ENCODE peak calls at places on chromosome 9, in five cellular contexts. F is AG04450, T is Karpas-422, M is breast epithelium, Y is neuronal stem cell. I is an unnamed sample.
A peak's percentile ranks its signal among the peaks of the same experiment; 100 is the strongest.

GRCh38 chr9:126226991-126227937 is 99.4 kb upstream of the MVB12B start:
- DNase-seq in F (no peak), T (no peak), M (no peak), Y (no peak), I (no peak)

GRCh38 chr9:69876981-69877380 is 56.4 kb downstream of the CFAP95 start:
- DNase-seq in F (no peak), T (no peak), M (no peak), Y (no peak), I (no peak)

GRCh38 chr9:127050581-127050980 is 71.9 kb downstream of the ANGPTL2 start:
- DNase-seq in F (no peak), T (no peak), M (no peak), Y (no peak), I (no peak)

GRCh38 chr9:114231218-114232090 is 76.1 kb downstream of the COL27A1 start:
- DNase-seq in F (no peak), T (no peak), M (no peak), Y (no peak), I (no peak)

GRCh38 chr9:98236881-98237487 is 18.5 kb downstream of the TBC1D2 start:
- DNase-seq in F (no peak), T (no peak), M (no peak), Y (no peak), I (peak; percentile 90)

GRCh38 chr9:108162664-108163063 is 673.1 kb upstream of the KLF4 start:
- DNase-seq in F (peak; percentile 26), T (no peak), M (no peak), Y (no peak), I (no peak)

GRCh38 chr9:137788561-137789294 is 88.9 kb upstream of the CACNA1B start:
- DNase-seq in F (no peak), T (no peak), M (no peak), Y (no peak), I (peak; percentile 97)

GRCh38 chr9:22529426-22530199 is 83.0 kb downstream of the DMRTA1 start:
- DNase-seq in F (no peak), T (peak; percentile 60), M (no peak), Y (no peak), I (no peak)

GRCh38 chr9:1938675-1939170 is 76.4 kb upstream of the SMARCA2 start:
- DNase-seq in F (no peak), T (no peak), M (no peak), Y (no peak), I (no peak)

GRCh38 chr9:133242241-133242640 is 32.8 kb downstream of the ABO start:
- DNase-seq in F (no peak), T (no peak), M (no peak), Y (no peak), I (no peak)

GRCh38 chr9:89750117-89750551 is 145.3 kb downstream of the GADD45G start:
- DNase-seq in F (no peak), T (no peak), M (no peak), Y (peak; percentile 26), I (no peak)

GRCh38 chr9:121326924-121327613 is 43.0 kb downstream of the STOM start:
- DNase-seq in F (no peak), T (no peak), M (no peak), Y (no peak), I (peak; percentile 32)

GRCh38 chr9:121599186-121599871 is 52.1 kb upstream of the DAB2IP start:
- DNase-seq in F (no peak), T (no peak), M (peak; percentile 83), Y (peak; percentile 84), I (no peak)

GRCh38 chr9:15182003-15182695 is 124.9 kb downstream of the TTC39B start:
- DNase-seq in F (no peak), T (no peak), M (no peak), Y (peak; percentile 12), I (no peak)

GRCh38 chr9:20579544-20580309 is 42.6 kb downstream of the MLLT3 start:
- DNase-seq in F (no peak), T (no peak), M (no peak), Y (no peak), I (peak; percentile 42)

GRCh38 chr9:137459147-137459600 is at the start of gene NSMF:
- DNase-seq in F (peak; percentile 47), T (peak; percentile 97), M (peak; percentile 92), Y (peak; percentile 92), I (peak; percentile 94)

GRCh38 chr9:86721843-86722705 is 225.2 kb downstream of the GAS1 start:
- DNase-seq in F (peak; percentile 74), T (no peak), M (peak; percentile 64), Y (no peak), I (peak; percentile 29)

GRCh38 chr9:77883133-77883532 is 148.5 kb downstream of the GNAQ start:
- DNase-seq in F (no peak), T (no peak), M (no peak), Y (no peak), I (no peak)

GRCh38 chr9:116151199-116151598 is 2.4 kb upstream of the PAPPA start:
- DNase-seq in F (no peak), T (no peak), M (no peak), Y (no peak), I (no peak)

GRCh38 chr9:550267-550790 is 291.2 kb upstream of the DMRT1 start:
- DNase-seq in F (no peak), T (no peak), M (no peak), Y (no peak), I (peak; percentile 41)

GRCh38 chr9:74755355-74755754 is 132.4 kb downstream of the TRPM6 start:
- DNase-seq in F (no peak), T (no peak), M (no peak), Y (no peak), I (no peak)

GRCh38 chr9:91818226-91818587 is 131.8 kb downstream of the ROR2 start:
- DNase-seq in F (no peak), T (no peak), M (no peak), Y (no peak), I (no peak)

GRCh38 chr9:131809941-131810344 is 70.1 kb upstream of the RAPGEF1 start:
- DNase-seq in F (peak; percentile 29), T (no peak), M (no peak), Y (no peak), I (no peak)

GRCh38 chr9:90966475-90967150 is 165.0 kb downstream of the SYK start:
- DNase-seq in F (no peak), T (no peak), M (no peak), Y (no peak), I (no peak)

GRCh38 chr9:613771-614347 is 227.6 kb upstream of the DMRT1 start:
- DNase-seq in F (peak; percentile 83), T (peak; percentile 77), M (peak; percentile 81), Y (peak; percentile 68), I (peak; percentile 63)

GRCh38 chr9:124273428-124274153 is 15.8 kb downstream of the NEK6 start:
- DNase-seq in F (no peak), T (no peak), M (no peak), Y (no peak), I (no peak)

GRCh38 chr9:91360551-91361293 is 996 bp downstream of the AUH start:
- DNase-seq in F (no peak), T (peak; percentile 62), M (no peak), Y (peak; percentile 15), I (peak; percentile 34)

GRCh38 chr9:109843651-109844050 is 63.7 kb downstream of the PALM2AKAP2 start:
- DNase-seq in F (no peak), T (no peak), M (peak; percentile 63), Y (no peak), I (no peak)

GRCh38 chr9:27460225-27461023 is 63.7 kb upstream of the IFNK start:
- DNase-seq in F (no peak), T (peak; percentile 62), M (no peak), Y (no peak), I (peak; percentile 67)

GRCh38 chr9:130138791-130139190 is 33.4 kb upstream of the NCS1 start:
- DNase-seq in F (peak; percentile 89), T (no peak), M (peak; percentile 76), Y (no peak), I (no peak)

GRCh38 chr9:3863114-3863528 is 337.3 kb upstream of the RFX3 start:
- DNase-seq in F (no peak), T (no peak), M (no peak), Y (no peak), I (no peak)

GRCh38 chr9:14749738-14750137 is 27.2 kb upstream of the CER1 start:
- DNase-seq in F (no peak), T (no peak), M (no peak), Y (no peak), I (no peak)

GRCh38 chr9:16138961-16139441 is 586.2 kb downstream of the CCDC171 start:
- DNase-seq in F (peak; percentile 51), T (no peak), M (peak; percentile 29), Y (no peak), I (no peak)

GRCh38 chr9:91426123-91426745 is 2.6 kb upstream of the NFIL3 start:
- DNase-seq in F (no peak), T (peak; percentile 73), M (no peak), Y (no peak), I (peak; percentile 74)

GRCh38 chr9:134276463-134277245 is 49.6 kb upstream of the RXRA start:
- DNase-seq in F (no peak), T (peak; percentile 71), M (no peak), Y (no peak), I (no peak)

GRCh38 chr9:113548221-113549041 is 84.9 kb downstream of the RGS3 start:
- DNase-seq in F (no peak), T (no peak), M (peak; percentile 50), Y (no peak), I (no peak)

GRCh38 chr9:129481424-129481823 is 139.5 kb downstream of the C9orf50 start:
- DNase-seq in F (no peak), T (no peak), M (no peak), Y (no peak), I (no peak)

GRCh38 chr9:99433555-99433954 is 211.5 kb downstream of the SEC61B start:
- DNase-seq in F (no peak), T (peak; percentile 45), M (no peak), Y (no peak), I (peak; percentile 4)
- H3K4me3 ChIP-seq in F (no peak overlapping the region), T (no peak overlapping the region), M (no peak overlapping the region), Y (no peak overlapping the region), I (no peak overlapping the region)

GRCh38 chr9:95458666-95459065 is 58.1 kb downstream of the PTCH1 start:
- DNase-seq in F (no peak), T (no peak), M (no peak), Y (no peak), I (no peak)
- H3K27ac ChIP-seq in F (no peak overlapping the region), T (no peak overlapping the region), M (no peak overlapping the region), Y (no peak overlapping the region), I (no peak overlapping the region)

DNA sequence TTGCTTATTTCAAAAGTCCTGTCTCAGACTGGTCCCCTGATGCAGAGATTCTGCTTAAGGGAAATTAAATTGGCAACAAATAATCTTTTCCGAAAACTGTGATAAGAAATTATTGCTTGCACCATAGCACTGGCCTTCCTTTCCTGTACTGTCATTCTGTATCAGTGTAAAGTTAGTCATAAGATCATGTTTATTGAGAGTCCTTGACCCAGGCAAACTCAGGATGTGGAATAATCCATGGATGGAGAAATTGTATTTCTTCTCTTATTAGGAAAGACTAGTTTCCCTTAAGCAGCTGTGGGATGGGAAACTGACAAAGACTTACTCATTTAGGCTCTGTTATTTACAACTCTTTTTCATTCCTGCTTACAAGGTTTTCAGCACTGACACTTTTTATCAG is 83.0 kb upstream of the RANBP6 start:
- DNase-seq in F (no peak), T (peak; percentile 2), M (no peak), Y (no peak), I (no peak)
- H3K27me3 ChIP-seq in F (no peaks in the 10 kb centered on the region), T (no peaks in the 10 kb centered on the region), M (no peaks in the 10 kb centered on the region), Y (no peaks in the 10 kb centered on the region), I (no peaks in the 10 kb centered on the region)

DNA sequence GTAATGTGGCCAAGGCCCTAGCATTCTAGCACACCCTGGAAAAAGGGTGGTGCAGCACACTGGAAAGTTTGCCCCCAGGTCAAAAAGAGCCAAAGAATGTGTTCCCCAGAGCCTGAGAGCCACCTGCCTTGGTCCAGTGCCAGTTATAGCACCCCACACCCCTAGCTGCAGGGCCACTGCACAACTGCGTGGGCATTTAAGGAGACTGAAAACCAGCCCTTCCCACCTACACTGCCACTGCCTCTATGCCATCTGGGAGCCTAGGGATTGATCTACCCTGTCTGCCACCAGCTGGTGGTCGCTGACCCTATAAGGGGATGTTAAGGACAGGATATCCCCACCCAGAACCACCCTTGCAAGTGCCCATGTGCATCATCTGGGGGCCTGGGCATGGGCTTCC is 38.2 kb upstream of the PTPRD start:
- DNase-seq in F (no peak), T (no peak), M (no peak), Y (no peak), I (no peak)
- H3K4me3 ChIP-seq in F (no peak overlapping the region), T (no peak overlapping the region), M (no peak overlapping the region), Y (no peak overlapping the region), I (no peak overlapping the region)

I was measured in small intestine.